ENCODE peak calls at places on chromosomes 5 and 9, in five cellular contexts. A, W, R, E and O are unnamed samples.

GRCh38 chr5:8410618-8411017 is 541.7 kb downstream of the MTRR start:
- DNase-seq in A (no peak), E (no peak), R (no peak), W (no peak), O (no peak)

GRCh38 chr5:181114844-181115778 is 15.9 kb downstream of the OR2V1 start:
- DNase-seq in E (peak), A (peak), R (peak), W (no peak), O (peak)

GRCh38 chr9:132181796-132182521 is 20.1 kb downstream of the NTNG2 start:
- DNase-seq in E (no peak), A (no peak), R (no peak), W (no peak), O (no peak)

GRCh38 chr9:87122947-87123685 is 175.8 kb upstream of the GAS1 start:
- DNase-seq in E (peak), R (peak), W (peak), A (no peak), O (no peak)

GRCh38 chr5:178793156-178793555 is 62.7 kb upstream of the ZNF354A start:
- DNase-seq in R (peak), W (no peak), E (peak), A (peak), O (peak)

GRCh38 chr9:135990468-135991429 is 29.6 kb upstream of the UBAC1 start:
- DNase-seq in A (peak), R (peak), W (no peak), E (peak), O (no peak)

GRCh38 chr9:118222375-118222774 is 518.2 kb downstream of the TLR4 start:
- DNase-seq in E (no peak), W (no peak), R (no peak), A (peak), O (no peak)

GRCh38 chr5:26740182-26740581 is 298.2 kb downstream of the CDH9 start:
- DNase-seq in W (no peak), R (no peak), A (no peak), E (no peak), O (no peak)

GRCh38 chr5:103587185-103587748 is 24.7 kb upstream of the NUDT12 start:
- DNase-seq in W (no peak), A (peak), E (peak), R (peak), O (no peak)

GRCh38 chr5:5436206-5436765 is 13.8 kb downstream of the ICE1 start:
- DNase-seq in E (no peak), A (no peak), W (no peak), R (no peak), O (no peak)

GRCh38 chr9:112789493-112789892 is 38.9 kb downstream of the SNX30 start:
- DNase-seq in E (no peak), W (no peak), R (no peak), A (no peak), O (no peak)

GRCh38 chr9:127185931-127186781 is 63.7 kb upstream of the ANGPTL2 start:
- DNase-seq in W (no peak), R (no peak), E (no peak), A (no peak), O (peak)

GRCh38 chr5:63686938-63687337 is 275.3 kb downstream of the HTR1A start:
- DNase-seq in R (no peak), W (no peak), E (no peak), A (peak), O (no peak)

GRCh38 chr9:22307013-22307711 is 139.5 kb upstream of the DMRTA1 start:
- DNase-seq in R (peak), W (peak), E (peak), A (peak), O (no peak)

GRCh38 chr9:135835131-135835530 is 72.2 kb downstream of the CAMSAP1 start:
- DNase-seq in E (no peak), W (no peak), R (no peak), A (no peak), O (peak)

GRCh38 chr9:114504341-114505186 is 709 bp downstream of the WHRN start:
- DNase-seq in W (no peak), R (no peak), A (peak), E (peak), O (peak)

GRCh38 chr5:142713151-142713706 is 27.3 kb upstream of the FGF1 start:
- DNase-seq in W (no peak), A (peak), R (peak), E (peak), O (peak)

GRCh38 chr5:109585012-109585599 is 104.6 kb upstream of the MAN2A1 start:
- DNase-seq in E (no peak), R (peak), A (no peak), W (no peak), O (no peak)

GRCh38 chr5:177421046-177421798 is 5.3 kb upstream of the GRK6 start:
- DNase-seq in A (no peak), W (no peak), E (no peak), R (no peak), O (no peak)

GRCh38 chr9:136629001-136629878 is 33.5 kb upstream of the EGFL7 start:
- DNase-seq in E (no peak), A (no peak), W (no peak), R (no peak), O (no peak)

GRCh38 chr5:34657550-34657921 is 1.4 kb downstream of the RAI14 start:
- DNase-seq in W (no peak), R (peak), E (peak), A (peak), O (no peak)

GRCh38 chr5:160020969-160021368 is 12.0 kb downstream of the TTC1 start:
- DNase-seq in A (no peak), W (no peak), R (no peak), E (no peak), O (no peak)

GRCh38 chr5:152560508-152561137 is 155.5 kb upstream of the NMUR2 start:
- DNase-seq in A (peak), W (no peak), E (peak), R (peak), O (peak)

GRCh38 chr5:126369995-126370731 is 53.0 kb upstream of the GRAMD2B start:
- DNase-seq in W (no peak), E (no peak), R (peak), A (peak), O (no peak)

GRCh38 chr5:39452846-39453245 is 28.1 kb upstream of the DAB2 start:
- DNase-seq in W (no peak), E (no peak), R (no peak), A (no peak), O (no peak)

GRCh38 chr5:126864042-126864688 is 87.2 kb downstream of the LMNB1 start:
- DNase-seq in E (no peak), A (no peak), R (no peak), W (no peak), O (no peak)

GRCh38 chr5:14153071-14153864 is 10.1 kb downstream of the TRIO start:
- DNase-seq in W (no peak), A (peak), R (no peak), E (no peak), O (no peak)

GRCh38 chr5:82641362-82641988 is 363.3 kb upstream of the RPS23 start:
- DNase-seq in A (peak), E (peak), W (peak), R (peak), O (no peak)

GRCh38 chr5:143524338-143524929 is 120.9 kb upstream of the NR3C1 start:
- DNase-seq in E (no peak), A (no peak), W (no peak), R (no peak), O (no peak)

GRCh38 chr5:74124826-74125225 is 498.8 kb downstream of the ARHGEF28 start:
- DNase-seq in E (no peak), W (no peak), A (no peak), R (no peak), O (no peak)

GRCh38 chr5:137629646-137630045 is 106.2 kb downstream of the KLHL3 start:
- DNase-seq in A (peak), W (peak), R (peak), E (peak), O (no peak)

GRCh38 chr5:152593388-152593787 is 188.3 kb upstream of the NMUR2 start:
- DNase-seq in E (peak), R (peak), A (peak), W (no peak), O (no peak)

GRCh38 chr5:175889910-175890684 is 18.7 kb downstream of the CPLX2 start:
- DNase-seq in R (peak), W (no peak), E (no peak), A (peak), O (no peak)

DNA sequence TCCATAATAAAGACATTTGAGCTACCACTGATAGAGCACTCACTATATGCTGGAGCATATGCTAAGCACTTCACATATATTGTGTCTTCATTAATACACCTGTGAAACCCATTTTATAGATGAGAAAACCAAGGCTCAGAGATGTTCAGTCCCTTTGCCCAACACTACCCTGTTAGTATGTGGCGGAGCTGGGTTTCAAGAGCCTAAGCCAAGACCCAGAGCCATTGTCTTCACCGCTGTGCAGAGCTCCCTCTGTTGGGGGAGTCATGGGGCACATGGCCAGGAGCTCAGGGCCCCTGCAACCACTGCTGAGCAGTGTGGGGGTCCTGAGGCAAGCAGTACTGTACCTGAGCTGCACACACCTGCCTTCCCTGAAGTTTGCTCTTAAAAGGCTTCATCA is 37.3 kb upstream of the SLC25A51 start:
- DNase-seq in W (no peak), A (no peak), E (no peak), R (no peak), O (no peak)
- TF ChIP-seq CTCF in W (no peak), A (no peak), E (no peak), R (no peak), O (no peak)

DNA sequence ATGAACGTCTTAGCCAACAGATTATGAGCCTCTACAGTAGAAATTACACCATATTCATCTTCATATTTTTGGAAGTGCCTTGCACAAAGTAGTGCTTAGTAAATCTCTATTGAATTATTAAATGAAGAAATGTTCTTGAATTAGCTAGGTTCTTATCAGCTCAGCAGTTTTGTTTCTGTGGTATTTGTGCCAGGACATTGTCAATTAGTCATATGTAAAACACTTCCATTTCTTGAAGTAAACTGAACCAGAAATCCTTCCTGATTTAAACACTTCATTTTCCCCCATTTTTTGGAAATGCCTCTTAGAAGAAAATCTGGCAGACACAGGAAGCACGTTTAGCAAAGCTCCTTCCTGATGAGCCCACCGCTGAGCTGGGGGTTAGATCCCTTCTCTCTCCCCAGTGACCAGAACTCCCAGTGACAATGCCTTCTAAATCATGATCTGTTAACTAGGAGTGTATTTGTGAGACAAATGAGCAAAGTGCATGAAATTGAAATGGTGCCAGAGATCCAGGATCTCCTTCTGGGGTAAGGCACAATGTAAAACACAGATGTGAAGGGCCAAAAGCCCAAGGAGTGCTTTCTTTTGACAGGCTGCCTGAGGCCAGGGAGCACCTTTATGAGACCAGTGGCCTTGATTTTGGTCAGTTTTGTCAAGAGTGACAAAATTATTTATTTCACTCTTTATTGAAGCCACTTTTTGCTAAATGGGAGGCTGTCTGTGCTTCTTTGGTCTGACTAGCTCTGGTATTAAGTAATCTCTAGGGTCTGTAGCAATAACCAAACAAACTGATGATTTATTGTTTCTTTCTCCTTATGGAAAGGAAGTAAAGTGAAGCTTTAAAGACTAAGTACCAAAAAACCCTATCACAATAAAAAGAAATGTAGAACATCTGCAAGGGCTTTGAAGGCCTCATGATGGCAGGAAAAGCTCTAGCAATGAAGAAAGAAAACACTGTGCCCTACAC is 25.6 kb upstream of the RUSC2 start:
- DNase-seq in A (no peak), R (peak), W (no peak), E (no peak), O (no peak)
- TF ChIP-seq CTCF in A (no peak), R (no peak), W (no peak), E (no peak), O (no peak)

GRCh38 chr9:34635556-34635955 is 2.0 kb downstream of the SIGMAR1 start:
- DNase-seq in A (no peak), W (no peak), R (no peak), E (no peak), O (no peak)

GRCh38 chr9:34638138-34638445 is 505 bp upstream of the SIGMAR1 start:
- DNase-seq in R (no peak), W (no peak), A (no peak), E (no peak), O (no peak)

GRCh38 chr9:34634551-34634945 is 3.0 kb downstream of the SIGMAR1 start:
- DNase-seq in W (no peak), R (no peak), E (no peak), A (no peak), O (no peak)

GRCh38 chr9:34636791-34637355 is 714 bp downstream of the SIGMAR1 start:
- DNase-seq in A (no peak), W (no peak), E (peak), R (no peak), O (no peak)

GRCh38 chr9:34637356-34638137 is at the start of gene SIGMAR1:
- DNase-seq in W (no peak), E (peak), A (peak), R (peak), O (peak)
- TF ChIP-seq CTCF in W (no peak), E (no peak), A (no peak), R (no peak), O (no peak)

DNA sequence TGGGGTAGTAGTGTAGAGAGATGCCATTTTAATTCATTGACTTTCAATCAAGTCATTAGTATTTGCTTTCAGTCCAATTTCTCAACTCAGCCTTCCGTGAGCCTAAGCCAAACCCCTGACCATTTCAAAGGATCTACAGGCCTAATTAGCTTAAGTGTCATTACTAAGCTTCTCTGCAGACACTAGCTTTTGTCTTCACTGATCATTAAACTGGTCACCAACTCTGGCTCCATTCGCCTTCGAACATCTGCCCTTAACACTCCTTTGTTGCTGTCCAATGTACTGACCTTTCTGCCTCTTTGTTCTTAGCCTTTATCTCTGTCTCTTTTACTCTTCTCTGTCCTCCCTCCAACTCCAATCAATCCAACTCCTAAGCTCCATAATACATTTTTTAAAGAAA is 299.3 kb downstream of the DIRAS2 start:
- DNase-seq in W (no peak), E (peak), R (peak), A (no peak), O (no peak)
- TF ChIP-seq CTCF in W (no peak), E (no peak), R (no peak), A (no peak), O (no peak)

GRCh38 chr5:56850423-56850822 is 35.1 kb downstream of the MAP3K1 start:
- DNase-seq in W (no peak), R (no peak), A (no peak), E (no peak), O (no peak)

GRCh38 chr5:56848206-56848605 is 32.9 kb downstream of the MAP3K1 start:
- DNase-seq in E (no peak), A (no peak), R (no peak), W (no peak), O (no peak)

GRCh38 chr5:56852228-56853000 is 37.1 kb downstream of the MAP3K1 start:
- DNase-seq in A (no peak), R (peak), E (no peak), W (no peak), O (no peak)

GRCh38 chr5:56851258-56851941 is 36.1 kb downstream of the MAP3K1 start:
- DNase-seq in W (no peak), R (no peak), A (no peak), E (no peak), O (no peak)

GRCh38 chr5:56849671-56850070 is 34.3 kb downstream of the MAP3K1 start:
- DNase-seq in R (no peak), A (no peak), W (no peak), E (no peak), O (no peak)
- TF ChIP-seq CTCF in R (no peak), A (no peak), W (no peak), E (no peak), O (no peak)

DNA sequence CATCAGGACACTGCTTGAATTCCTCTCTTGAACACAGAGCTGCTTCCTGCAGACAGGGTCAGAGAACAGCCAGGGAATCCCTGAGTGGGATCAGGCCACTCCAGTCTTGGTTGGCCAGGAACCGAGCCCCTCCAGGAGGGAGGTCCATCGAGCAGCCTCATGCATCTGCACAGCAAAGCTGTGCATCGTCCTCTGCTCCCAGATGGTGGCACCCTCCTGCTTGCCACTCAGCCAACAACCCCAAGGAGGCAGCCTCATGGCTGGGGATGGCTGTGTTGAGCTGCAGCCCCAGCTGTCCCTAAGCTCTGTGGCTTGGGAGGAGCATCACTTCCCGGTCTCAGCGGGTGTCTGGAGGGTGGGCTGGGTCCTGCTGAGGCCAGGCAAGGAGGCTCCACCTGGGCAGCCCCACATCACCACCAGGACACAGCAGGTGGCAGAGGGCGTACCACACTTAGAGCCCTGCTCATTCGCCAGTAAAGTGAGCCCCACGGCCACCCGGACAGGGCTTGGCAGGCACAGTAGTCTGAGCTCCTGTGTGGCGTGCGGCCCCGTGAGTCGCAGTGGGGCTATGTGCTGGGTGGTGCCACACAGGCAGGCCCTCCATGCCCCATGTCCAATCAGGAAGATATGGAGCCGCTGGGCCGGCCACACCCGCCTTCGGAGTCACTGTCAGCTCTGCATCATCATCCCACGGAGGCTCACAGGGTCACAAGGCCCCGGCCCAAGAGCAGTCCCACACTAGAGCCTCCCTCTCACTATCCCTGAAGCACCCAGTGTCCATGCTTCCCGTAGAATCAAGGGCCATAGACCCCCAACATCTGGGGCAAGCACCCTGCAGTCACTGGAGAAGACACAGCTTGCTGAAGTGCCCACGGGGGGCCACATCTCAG is 11.9 kb downstream of the LPCAT1 start:
- DNase-seq in W (no peak), A (peak), R (peak), E (peak), O (peak)
- TF ChIP-seq CTCF in W (peak), A (peak), R (peak), E (no peak), O (no peak)

GRCh38 chr5:61028382-61028781 is 83.4 kb downstream of the NDUFAF2 start:
- DNase-seq in E (no peak), A (no peak), R (no peak), W (no peak), O (no peak)
- TF ChIP-seq CTCF in E (no peak), A (no peak), R (no peak), W (no peak), O (no peak)